ENCODE peak calls at places on chromosomes 6 and 20, in five cellular contexts. One of them, this sample, is unnamed.

GRCh38 chr20:62021794-62022419 is 43.8 kb downstream of the TAF4 start:
- DNase-seq in thoracic aorta: no peak
- DNase-seq in IMR-90: no peak
- DNase-seq in Karpas-422: no peak
- DNase-seq in fibroblast of lung: no peak
- DNase-seq in this sample: peak; percentile 39

GRCh38 chr20:24353135-24353694 is 116.2 kb upstream of the SYNDIG1 start:
- DNase-seq in Karpas-422: no peak
- DNase-seq in fibroblast of lung: no peak
- DNase-seq in thoracic aorta: no peak
- DNase-seq in IMR-90: no peak
- DNase-seq in this sample: no peak

GRCh38 chr6:46016063-46016608 is 476 bp upstream of the CLIC5 start:
- DNase-seq in IMR-90: no peak
- DNase-seq in thoracic aorta: no peak
- DNase-seq in fibroblast of lung: no peak
- DNase-seq in Karpas-422: no peak
- DNase-seq in this sample: peak; percentile 64

GRCh38 chr20:13348301-13349239 is 127.5 kb downstream of the ISM1 start:
- DNase-seq in fibroblast of lung: peak; percentile 4
- DNase-seq in Karpas-422: no peak
- DNase-seq in IMR-90: peak; percentile 26
- DNase-seq in thoracic aorta: no peak
- DNase-seq in this sample: peak; percentile 90

GRCh38 chr6:158621694-158622544 is 22.6 kb downstream of the DYNLT1 start:
- DNase-seq in fibroblast of lung: no peak
- DNase-seq in thoracic aorta: no peak
- DNase-seq in IMR-90: no peak
- DNase-seq in Karpas-422: no peak
- DNase-seq in this sample: no peak

GRCh38 chr6:28719275-28719940 is 193.7 kb downstream of the GPX5 start:
- DNase-seq in IMR-90: peak; percentile 50
- DNase-seq in Karpas-422: peak; percentile 78
- DNase-seq in thoracic aorta: no peak
- DNase-seq in fibroblast of lung: peak; percentile 18
- DNase-seq in this sample: no peak

GRCh38 chr6:15413558-15414257 is 167.8 kb downstream of the JARID2 start:
- DNase-seq in IMR-90: peak; percentile 83
- DNase-seq in Karpas-422: no peak
- DNase-seq in thoracic aorta: no peak
- DNase-seq in fibroblast of lung: peak; percentile 55
- DNase-seq in this sample: peak; percentile 94

GRCh38 chr6:135181333-135182119 is 418 bp downstream of the MYB start:
- DNase-seq in fibroblast of lung: peak; percentile 21
- DNase-seq in Karpas-422: peak; percentile 53
- DNase-seq in thoracic aorta: no peak
- DNase-seq in IMR-90: no peak
- DNase-seq in this sample: peak; percentile 85

GRCh38 chr6:89430563-89430962 is 2.4 kb upstream of the ANKRD6 start:
- DNase-seq in thoracic aorta: no peak
- DNase-seq in fibroblast of lung: peak; percentile 55
- DNase-seq in Karpas-422: no peak
- DNase-seq in IMR-90: no peak
- DNase-seq in this sample: no peak

GRCh38 chr6:97440590-97441176 is 157.7 kb upstream of the MMS22L start:
- DNase-seq in IMR-90: peak; percentile 12
- DNase-seq in fibroblast of lung: peak; percentile 38
- DNase-seq in Karpas-422: peak; percentile 55
- DNase-seq in thoracic aorta: no peak
- DNase-seq in this sample: no peak

GRCh38 chr6:166862287-166862977 is 93.9 kb downstream of the RNASET2 start:
- DNase-seq in IMR-90: no peak
- DNase-seq in thoracic aorta: no peak
- DNase-seq in Karpas-422: no peak
- DNase-seq in fibroblast of lung: peak; percentile 13
- DNase-seq in this sample: peak; percentile 68

GRCh38 chr20:48015136-48015925 is 230.1 kb upstream of the SULF2 start:
- DNase-seq in Karpas-422: no peak
- DNase-seq in fibroblast of lung: peak; percentile 80
- DNase-seq in thoracic aorta: no peak
- DNase-seq in IMR-90: peak; percentile 15
- DNase-seq in this sample: no peak

GRCh38 chr6:42604150-42604549 is 40.3 kb downstream of the UBR2 start:
- DNase-seq in Karpas-422: no peak
- DNase-seq in IMR-90: peak; percentile 45
- DNase-seq in fibroblast of lung: no peak
- DNase-seq in thoracic aorta: no peak
- DNase-seq in this sample: no peak

GRCh38 chr20:33401922-33402369 is 627 bp upstream of the CDK5RAP1 start:
- DNase-seq in fibroblast of lung: no peak
- DNase-seq in IMR-90: no peak
- DNase-seq in Karpas-422: peak; percentile 83
- DNase-seq in thoracic aorta: no peak
- DNase-seq in this sample: no peak

GRCh38 chr6:152669894-152670293 is 27.8 kb upstream of the MYCT1 start:
- DNase-seq in thoracic aorta: no peak
- DNase-seq in Karpas-422: peak; percentile 63
- DNase-seq in fibroblast of lung: peak; percentile 30
- DNase-seq in IMR-90: peak; percentile 60
- DNase-seq in this sample: peak; percentile 29

GRCh38 chr6:7745942-7746341 is 20.0 kb downstream of the BMP6 start:
- DNase-seq in Karpas-422: no peak
- DNase-seq in IMR-90: no peak
- DNase-seq in thoracic aorta: no peak
- DNase-seq in fibroblast of lung: no peak
- DNase-seq in this sample: no peak

GRCh38 chr20:8225658-8226057 is 93.6 kb downstream of the PLCB1 start:
- DNase-seq in thoracic aorta: no peak
- DNase-seq in fibroblast of lung: no peak
- DNase-seq in IMR-90: no peak
- DNase-seq in Karpas-422: no peak
- DNase-seq in this sample: no peak

GRCh38 chr6:100614933-100615332 is 150.2 kb upstream of the SIM1 start:
- DNase-seq in fibroblast of lung: no peak
- DNase-seq in thoracic aorta: no peak
- DNase-seq in IMR-90: no peak
- DNase-seq in Karpas-422: no peak
- DNase-seq in this sample: no peak

GRCh38 chr6:154928325-154928922 is 66.7 kb upstream of the TIAM2 start:
- DNase-seq in IMR-90: peak; percentile 69
- DNase-seq in Karpas-422: peak; percentile 90
- DNase-seq in fibroblast of lung: peak; percentile 55
- DNase-seq in thoracic aorta: peak; percentile 29
- DNase-seq in this sample: peak; percentile 85

GRCh38 chr6:167663784-167664432 is 162.8 kb upstream of the AFDN start:
- DNase-seq in fibroblast of lung: no peak
- DNase-seq in Karpas-422: no peak
- DNase-seq in IMR-90: no peak
- DNase-seq in thoracic aorta: no peak
- DNase-seq in this sample: no peak

GRCh38 chr6:151121900-151122299 is 117.9 kb upstream of the AKAP12 start:
- DNase-seq in thoracic aorta: no peak
- DNase-seq in Karpas-422: no peak
- DNase-seq in IMR-90: no peak
- DNase-seq in fibroblast of lung: peak; percentile 61
- DNase-seq in this sample: no peak

GRCh38 chr20:24916412-24916811 is 32.7 kb upstream of the CST7 start:
- DNase-seq in fibroblast of lung: no peak
- DNase-seq in IMR-90: no peak
- DNase-seq in Karpas-422: no peak
- DNase-seq in thoracic aorta: no peak
- DNase-seq in this sample: no peak

GRCh38 chr6:105193647-105194046 is 13.8 kb upstream of the POPDC3 start:
- DNase-seq in Karpas-422: no peak
- DNase-seq in IMR-90: peak; percentile 80
- DNase-seq in thoracic aorta: no peak
- DNase-seq in fibroblast of lung: peak; percentile 95
- DNase-seq in this sample: no peak

GRCh38 chr6:39196648-39197047 is 32.6 kb downstream of the KCNK5 start:
- DNase-seq in IMR-90: no peak
- DNase-seq in thoracic aorta: no peak
- DNase-seq in fibroblast of lung: no peak
- DNase-seq in Karpas-422: no peak
- DNase-seq in this sample: no peak

GRCh38 chr6:44072959-44073611 is 54.2 kb downstream of the MRPL14 start:
- DNase-seq in thoracic aorta: peak; percentile 55
- DNase-seq in IMR-90: peak; percentile 88
- DNase-seq in Karpas-422: peak; percentile 95
- DNase-seq in fibroblast of lung: peak; percentile 75
- DNase-seq in this sample: peak; percentile 99

GRCh38 chr20:45432294-45432693 is 16.4 kb downstream of the PIGT start:
- DNase-seq in fibroblast of lung: no peak
- DNase-seq in IMR-90: no peak
- DNase-seq in Karpas-422: peak; percentile 71
- DNase-seq in thoracic aorta: no peak
- DNase-seq in this sample: no peak

GRCh38 chr20:13292486-13292885 is 71.4 kb downstream of the ISM1 start:
- DNase-seq in thoracic aorta: no peak
- DNase-seq in fibroblast of lung: no peak
- DNase-seq in Karpas-422: no peak
- DNase-seq in IMR-90: no peak
- DNase-seq in this sample: no peak

GRCh38 chr6:43475506-43475905 is 1.9 kb upstream of the TJAP1 start:
- DNase-seq in IMR-90: no peak
- DNase-seq in fibroblast of lung: no peak
- DNase-seq in Karpas-422: no peak
- DNase-seq in thoracic aorta: no peak
- DNase-seq in this sample: no peak

GRCh38 chr6:117440558-117441525 is 15.1 kb upstream of the ROS1 start:
- DNase-seq in Karpas-422: no peak
- DNase-seq in IMR-90: peak; percentile 93
- DNase-seq in thoracic aorta: no peak
- DNase-seq in fibroblast of lung: peak; percentile 99
- DNase-seq in this sample: peak; percentile 47

GRCh38 chr6:119683022-119683421 is 333.5 kb upstream of the MAN1A1 start:
- DNase-seq in fibroblast of lung: no peak
- DNase-seq in Karpas-422: no peak
- DNase-seq in IMR-90: no peak
- DNase-seq in thoracic aorta: no peak
- DNase-seq in this sample: no peak

GRCh38 chr6:99252421-99252820 is 97.1 kb downstream of the FAXC start:
- DNase-seq in Karpas-422: no peak
- DNase-seq in fibroblast of lung: no peak
- DNase-seq in IMR-90: no peak
- DNase-seq in thoracic aorta: no peak
- DNase-seq in this sample: no peak

GRCh38 chr6:138162104-138162946 is 586 bp downstream of the ARFGEF3 start:
- DNase-seq in fibroblast of lung: peak; percentile 4
- DNase-seq in thoracic aorta: no peak
- DNase-seq in Karpas-422: no peak
- DNase-seq in IMR-90: no peak
- DNase-seq in this sample: peak; percentile 91

GRCh38 chr20:44142416-44142815 is 44.6 kb downstream of the JPH2 start:
- DNase-seq in fibroblast of lung: peak; percentile 82
- DNase-seq in IMR-90: peak; percentile 50
- DNase-seq in Karpas-422: no peak
- DNase-seq in thoracic aorta: no peak
- DNase-seq in this sample: peak; percentile 92

GRCh38 chr6:1336246-1336843 is 24.4 kb downstream of the FOXQ1 start:
- DNase-seq in fibroblast of lung: no peak
- DNase-seq in thoracic aorta: no peak
- DNase-seq in Karpas-422: peak; percentile 57
- DNase-seq in IMR-90: no peak
- DNase-seq in this sample: no peak
- H3K27ac ChIP-seq in fibroblast of lung: no peak overlapping the region
- H3K27ac ChIP-seq in thoracic aorta: no peak overlapping the region
- H3K27ac ChIP-seq in Karpas-422: no peak overlapping the region
- H3K27ac ChIP-seq in IMR-90: no peak overlapping the region
- H3K27ac ChIP-seq in this sample: no peak overlapping the region

GRCh38 chr20:17690144-17690543 is 8.1 kb upstream of the RRBP1 start:
- DNase-seq in Karpas-422: no peak
- DNase-seq in IMR-90: no peak
- DNase-seq in fibroblast of lung: no peak
- DNase-seq in thoracic aorta: no peak
- DNase-seq in this sample: no peak
- H3K27me3 ChIP-seq in Karpas-422: no peaks in the 10 kb centered on the region
- H3K27me3 ChIP-seq in IMR-90: peaks cover 5% of the 10 kb centered on the region
- H3K27me3 ChIP-seq in fibroblast of lung: peaks cover 27% of the 10 kb centered on the region
- H3K27me3 ChIP-seq in thoracic aorta: no peaks in the 10 kb centered on the region
- H3K27me3 ChIP-seq in this sample: peaks cover 35% of the 10 kb centered on the region

DNA sequence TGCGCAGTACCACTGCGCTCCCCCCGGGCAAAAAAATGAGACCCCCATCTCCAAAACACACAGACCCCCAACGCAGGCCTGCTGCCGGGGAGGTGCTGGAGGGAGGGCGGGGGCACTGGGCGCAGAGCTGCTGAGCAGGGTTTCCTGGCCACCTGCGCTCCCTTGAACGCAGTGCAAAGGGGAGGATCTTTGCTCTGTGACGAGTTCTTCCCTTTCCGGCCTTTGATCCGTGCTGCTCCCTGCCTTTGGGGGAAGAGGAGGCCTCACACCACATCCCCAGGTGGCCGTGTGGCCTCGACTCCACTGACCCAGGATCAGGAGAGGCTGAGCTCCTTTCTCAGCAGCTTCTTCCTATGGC is 8.9 kb upstream of the COL20A1 start:
- DNase-seq in Karpas-422: no peak
- DNase-seq in thoracic aorta: no peak
- DNase-seq in fibroblast of lung: no peak
- DNase-seq in IMR-90: no peak
- DNase-seq in this sample: no peak
- H3K27ac ChIP-seq in Karpas-422: no peak overlapping the region
- H3K27ac ChIP-seq in thoracic aorta: no peak overlapping the region
- H3K27ac ChIP-seq in fibroblast of lung: no peak overlapping the region
- H3K27ac ChIP-seq in IMR-90: no peak overlapping the region
- H3K27ac ChIP-seq in this sample: no peak overlapping the region

DNA sequence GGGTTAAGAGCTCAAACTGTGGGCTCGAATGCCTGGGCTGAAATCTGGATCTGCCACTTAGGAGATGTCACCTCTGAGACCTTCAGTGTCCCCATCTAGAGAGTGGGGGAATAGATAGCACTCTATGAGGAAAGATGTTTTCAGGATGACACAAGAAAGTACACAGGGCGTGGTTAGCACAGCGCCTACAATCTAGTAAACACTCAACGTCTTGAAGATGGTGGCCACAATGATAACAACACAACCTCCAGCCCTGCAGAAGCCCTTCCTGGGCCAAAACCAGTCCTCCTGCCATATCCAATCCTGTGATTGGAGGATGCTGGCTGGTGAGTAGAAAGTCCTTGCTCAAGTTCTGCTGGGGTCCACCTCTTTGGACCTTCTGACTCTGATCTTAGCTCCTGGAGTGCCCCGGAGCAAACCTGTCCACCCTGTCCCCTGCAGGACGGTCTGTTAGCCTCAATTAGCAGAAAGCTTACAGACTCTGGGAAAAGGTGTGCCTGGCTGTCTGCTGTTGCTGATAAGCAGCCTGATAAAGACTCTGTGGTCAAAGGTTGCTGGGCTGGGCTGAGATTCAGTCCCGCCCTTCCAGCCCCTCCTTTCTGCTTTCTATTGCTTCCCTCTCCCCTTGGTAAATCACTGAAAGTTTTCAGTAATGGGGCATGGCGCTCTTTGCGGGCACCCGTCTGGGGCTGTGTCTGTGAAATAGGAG is 8.2 kb downstream of the EDN3 start:
- DNase-seq in Karpas-422: no peak
- DNase-seq in fibroblast of lung: no peak
- DNase-seq in IMR-90: no peak
- DNase-seq in thoracic aorta: no peak
- DNase-seq in this sample: no peak
- H3K27me3 ChIP-seq in Karpas-422: no peaks in the 10 kb centered on the region
- H3K27me3 ChIP-seq in fibroblast of lung: no peaks in the 10 kb centered on the region
- H3K27me3 ChIP-seq in IMR-90: no peaks in the 10 kb centered on the region
- H3K27me3 ChIP-seq in thoracic aorta: no peaks in the 10 kb centered on the region
- H3K27me3 ChIP-seq in this sample: no peaks in the 10 kb centered on the region

This sample was measured in osteoblast.